ENCODE peak calls at places on chromosomes 13 and 19, in six cellular contexts. F is tibial nerve; W is coronary artery; M is CD8-positive, alpha-beta memory T cell; K is GM23248; I is ovary. X is an unnamed sample.

GRCh38 chr13:26459276-26460131 is 98.0 kb upstream of the WASF3 start:
- DNase-seq in M (no peak), I (no peak), F (no peak), K (peak; percentile 49), W (no peak), X (no peak)

GRCh38 chr13:110638814-110639806 is 23.8 kb downstream of the NAXD start:
- DNase-seq in F (no peak), W (no peak), M (no peak), K (no peak), I (no peak), X (no peak)

GRCh38 chr19:6161271-6161850 is 25.9 kb downstream of the ACSBG2 start:
- DNase-seq in I (no peak), F (no peak), M (peak; percentile 82), K (peak; percentile 14), W (peak; percentile 69), X (no peak)

GRCh38 chr13:25190256-25190655 is 18.2 kb upstream of the AMER2 start:
- DNase-seq in K (no peak), M (no peak), W (no peak), I (no peak), F (no peak), X (no peak)

GRCh38 chr13:83691966-83692365 is 190.3 kb downstream of the SLITRK1 start:
- DNase-seq in K (peak; percentile 7), M (no peak), F (no peak), I (no peak), W (no peak), X (no peak)

GRCh38 chr19:24033962-24034342 is 53.0 kb upstream of the ZNF254 start:
- DNase-seq in M (peak; percentile 10), K (peak; percentile 89), W (peak; percentile 71), I (peak; percentile 39), F (no peak), X (peak; percentile 49)

GRCh38 chr19:29587518-29587986 is 18.5 kb upstream of the POP4 start:
- DNase-seq in K (peak; percentile 40), I (no peak), M (peak; percentile 62), F (no peak), W (no peak), X (no peak)

GRCh38 chr19:38073806-38074685 is 150.0 kb downstream of the DPF1 start:
- DNase-seq in I (no peak), K (no peak), M (no peak), W (no peak), F (no peak), X (no peak)

GRCh38 chr13:77891041-77891440 is 27.6 kb downstream of the EDNRB start:
- DNase-seq in I (no peak), W (no peak), K (no peak), M (no peak), F (no peak), X (no peak)

GRCh38 chr13:31545616-31546015 is 193.7 kb upstream of the RXFP2 start:
- DNase-seq in M (no peak), K (peak; percentile 73), F (no peak), I (no peak), W (no peak), X (no peak)

GRCh38 chr19:3055741-3056453 is 6.4 kb downstream of the TLE5 start:
- DNase-seq in F (no peak), K (no peak), M (no peak), W (peak; percentile 71), I (peak; percentile 60), X (no peak)

GRCh38 chr13:30576528-30576927 is 41.2 kb upstream of the USPL1 start:
- DNase-seq in K (no peak), M (peak; percentile 67), F (no peak), I (no peak), W (no peak), X (no peak)

GRCh38 chr19:34367424-34367957 is 2.5 kb downstream of the GPI start:
- DNase-seq in I (no peak), F (no peak), M (no peak), K (no peak), W (no peak), X (no peak)

GRCh38 chr13:112137144-112137543 is 70.2 kb downstream of the SOX1 start:
- DNase-seq in M (no peak), W (no peak), I (no peak), F (no peak), K (no peak), X (no peak)

GRCh38 chr13:34776984-34777913 is 164.8 kb upstream of the NBEA start:
- DNase-seq in F (no peak), I (no peak), K (no peak), W (no peak), M (no peak), X (no peak)

GRCh38 chr19:18650468-18651001 is 13.7 kb downstream of the KLHL26 start:
- DNase-seq in I (peak; percentile 83), M (no peak), W (peak; percentile 98), F (peak; percentile 72), K (peak; percentile 91), X (no peak)

GRCh38 chr19:35784401-35785086 is 9.2 kb downstream of the ARHGAP33 start:
- DNase-seq in F (no peak), I (no peak), M (no peak), W (no peak), K (no peak), X (no peak)

GRCh38 chr13:27041341-27041740 is 130.3 kb downstream of the USP12 start:
- DNase-seq in F (no peak), M (no peak), K (no peak), W (no peak), I (no peak), X (no peak)

GRCh38 chr13:114318624-114319023 is 4.3 kb downstream of the CHAMP1 start:
- DNase-seq in I (no peak), K (peak; percentile 10), M (no peak), W (no peak), F (no peak), X (no peak)
- H3K27ac ChIP-seq in I (no peak overlapping the region), K (peak overlapping the region; percentile 73), M (no peak overlapping the region), W (no peak overlapping the region), F (no peak overlapping the region), X (no peak overlapping the region)

DNA sequence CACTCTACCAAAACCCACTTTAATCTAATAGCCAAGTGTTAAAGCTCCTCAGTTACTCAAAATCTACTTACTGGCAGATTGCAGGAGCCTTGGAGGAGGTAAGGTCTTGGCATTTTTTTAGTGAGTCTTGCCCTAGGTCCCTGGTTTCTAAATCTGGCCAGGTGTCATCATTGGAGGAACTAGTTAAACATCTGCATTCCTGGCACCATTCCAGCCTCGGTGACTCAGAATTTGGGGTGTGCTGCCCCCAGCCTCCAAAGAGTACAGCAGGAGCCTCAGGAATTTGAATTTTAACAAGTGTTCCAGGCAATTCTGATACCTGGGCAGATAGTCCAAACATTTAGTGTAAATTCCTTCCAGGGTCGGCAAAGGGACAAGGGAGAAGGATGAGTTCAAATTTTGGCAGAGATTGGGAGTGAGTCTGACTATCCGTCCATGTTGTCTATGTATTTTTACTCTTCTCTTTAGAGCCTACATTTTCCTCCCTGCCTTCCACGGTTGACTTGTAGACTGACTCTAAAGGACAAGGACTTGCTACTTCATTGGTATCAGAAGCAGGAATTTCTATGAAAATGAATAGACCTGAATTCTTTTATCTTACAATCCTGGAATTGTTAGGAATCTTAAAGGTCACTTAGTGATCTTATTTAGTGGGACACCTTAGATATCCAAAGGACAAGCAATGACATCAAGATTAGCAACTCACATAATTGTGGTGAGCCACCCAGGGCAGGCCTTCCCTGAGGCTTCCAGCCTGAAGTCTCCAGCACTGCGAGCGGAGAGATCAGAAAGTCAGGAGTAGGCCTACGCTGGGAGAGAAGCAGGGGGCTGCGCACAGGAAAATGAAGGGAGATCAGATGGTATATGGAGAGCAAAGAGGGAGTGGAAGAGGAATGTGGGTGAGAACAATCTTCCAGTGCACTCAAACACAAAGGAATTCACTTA is 37.6 kb downstream of the KLF5 start:
- DNase-seq in M (no peak), I (no peak), W (no peak), K (no peak), F (no peak), X (no peak)
- H3K27ac ChIP-seq in M (no peak overlapping the region), I (no peak overlapping the region), W (no peak overlapping the region), K (no peak overlapping the region), F (no peak overlapping the region), X (no peak overlapping the region)

GRCh38 chr13:49113526-49114286 is 106.4 kb upstream of the MLNR start:
- DNase-seq in K (peak; percentile 82), W (no peak), I (no peak), M (no peak), F (no peak), X (no peak)
- H3K27ac ChIP-seq in K (peak overlapping the region; percentile 75), W (no peak overlapping the region), I (no peak overlapping the region), M (no peak overlapping the region), F (no peak overlapping the region), X (no peak overlapping the region)

GRCh38 chr13:44920013-44920412 is 69.3 kb downstream of the NUFIP1 start:
- DNase-seq in M (no peak), W (no peak), I (no peak), F (no peak), K (no peak), X (no peak)
- H3K27ac ChIP-seq in M (no peak overlapping the region), W (peak overlapping the region; percentile 93), I (no peak overlapping the region), F (peak overlapping the region; percentile 97), K (no peak overlapping the region), X (no peak overlapping the region)

GRCh38 chr19:45078390-45079062 is 534 bp upstream of the GEMIN7 start:
- DNase-seq in W (no peak), K (no peak), M (no peak), F (no peak), I (no peak), X (no peak)
- H3K27ac ChIP-seq in W (no peak overlapping the region), K (no peak overlapping the region), M (peak overlapping the region; percentile 81), F (peak overlapping the region; percentile 80), I (no peak overlapping the region), X (no peak overlapping the region)

GRCh38 chr13:75076476-75076875 is 405.5 kb downstream of the TBC1D4 start:
- DNase-seq in W (no peak), F (no peak), M (no peak), K (no peak), I (no peak), X (no peak)

GRCh38 chr13:75072368-75072767 is 409.6 kb downstream of the TBC1D4 start:
- DNase-seq in M (no peak), K (no peak), I (no peak), F (no peak), W (no peak), X (no peak)

GRCh38 chr13:75079226-75079625 is 402.7 kb downstream of the TBC1D4 start:
- DNase-seq in F (no peak), M (no peak), I (no peak), W (no peak), K (peak; percentile 5), X (no peak)

DNA sequence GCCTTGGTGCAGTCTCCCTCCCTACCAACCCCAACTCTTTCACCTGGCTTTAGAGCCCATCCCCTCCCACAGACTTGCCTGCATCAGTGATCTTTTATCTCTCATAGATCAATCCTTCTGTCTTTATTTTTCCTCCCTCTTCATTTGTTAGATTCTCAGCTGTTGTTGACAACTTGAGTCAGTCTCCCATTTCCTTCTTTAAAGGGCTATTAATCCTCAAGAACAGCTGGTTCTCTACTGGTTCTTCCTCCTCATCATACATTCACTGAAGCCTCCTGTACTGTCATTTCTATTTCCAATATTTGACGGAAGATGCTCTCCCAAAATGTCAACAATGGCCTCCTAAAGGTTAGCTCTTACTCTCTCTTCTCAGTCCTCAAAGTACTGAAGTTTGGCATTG is 408.2 kb downstream of the TBC1D4 start:
- DNase-seq in W (no peak), F (no peak), M (no peak), I (no peak), K (no peak), X (no peak)
- H3K27ac ChIP-seq in W (no peak overlapping the region), F (no peak overlapping the region), M (no peak overlapping the region), I (no peak overlapping the region), K (no peak overlapping the region), X (no peak overlapping the region)